ENCODE peak calls at places on chromosomes 13 and 19, in ten cellular contexts. K, U, C, O, Q, Z, M, G, D and A are unnamed samples.

GRCh38 chr13:40589285-40590109 is 76.9 kb downstream of the FOXO1 start:
- DNase-seq in K (no peak), U (peak), C (peak), O (no peak), Q (peak), Z (peak), M (no peak), G (no peak), D (no peak), A (no peak)

GRCh38 chr19:373391-374182 is 29.0 kb upstream of the MIER2 start:
- DNase-seq in K (no peak), U (no peak), C (no peak), O (no peak), Q (peak), Z (no peak), M (no peak), G (peak), D (no peak), A (no peak)

GRCh38 chr13:94112227-94112626 is 367.3 kb downstream of the DCT start:
- DNase-seq in K (no peak), U (no peak), C (peak), O (peak), Q (no peak), Z (peak), M (no peak), G (no peak), D (peak), A (peak)

GRCh38 chr13:31433756-31434155 is 234.0 kb downstream of the B3GLCT start:
- DNase-seq in K (no peak), U (no peak), C (no peak), O (no peak), Q (no peak), Z (no peak), M (no peak), G (no peak), D (no peak), A (no peak)

GRCh38 chr13:24911135-24911524 is 147.2 kb downstream of the RNF17 start:
- DNase-seq in K (no peak), U (no peak), C (peak), O (peak), Q (no peak), Z (no peak), M (no peak), G (no peak), D (no peak), A (peak)

GRCh38 chr13:40317980-40318327 is 348.5 kb downstream of the FOXO1 start:
- DNase-seq in K (no peak), U (no peak), C (no peak), O (no peak), Q (no peak), Z (no peak), M (no peak), G (no peak), D (no peak), A (no peak)

GRCh38 chr13:25170554-25171107 is 1.5 kb downstream of the AMER2 start:
- DNase-seq in K (no peak), U (no peak), C (no peak), O (no peak), Q (no peak), Z (no peak), M (no peak), G (no peak), D (no peak), A (no peak)

GRCh38 chr19:42428676-42429075 is 1.5 kb upstream of the LIPE start:
- DNase-seq in K (no peak), U (no peak), C (no peak), O (no peak), Q (no peak), Z (no peak), M (no peak), G (no peak), D (no peak), A (no peak)

GRCh38 chr19:47310819-47311218 is 1.2 kb downstream of the C5AR1 start:
- DNase-seq in K (no peak), U (no peak), C (peak), O (peak), Q (no peak), Z (peak), M (no peak), G (no peak), D (no peak), A (no peak)

GRCh38 chr19:44753932-44754742 is 5.6 kb downstream of the BCL3 start:
- DNase-seq in K (peak), U (peak), C (peak), O (peak), Q (peak), Z (peak), M (peak), G (peak), D (peak), A (peak)

GRCh38 chr19:29622191-29623070 is 16.3 kb downstream of the POP4 start:
- DNase-seq in K (no peak), U (no peak), C (no peak), O (no peak), Q (no peak), Z (no peak), M (no peak), G (no peak), D (no peak), A (no peak)

GRCh38 chr19:1163283-1163933 is 10.7 kb downstream of the SBNO2 start:
- DNase-seq in K (no peak), U (no peak), C (no peak), O (no peak), Q (no peak), Z (peak), M (no peak), G (peak), D (no peak), A (no peak)

GRCh38 chr13:108409735-108410134 is 140.2 kb downstream of the TNFSF13B start:
- DNase-seq in K (no peak), U (no peak), C (no peak), O (no peak), Q (no peak), Z (no peak), M (no peak), G (no peak), D (no peak), A (no peak)

GRCh38 chr13:78875792-78876580 is 217.0 kb upstream of the OBI1 start:
- DNase-seq in K (no peak), U (no peak), C (no peak), O (no peak), Q (no peak), Z (no peak), M (no peak), G (no peak), D (no peak), A (no peak)

GRCh38 chr13:51823861-51824260 is 19.9 kb upstream of the DHRS12 start:
- DNase-seq in K (no peak), U (no peak), C (no peak), O (no peak), Q (no peak), Z (no peak), M (no peak), G (no peak), D (no peak), A (no peak)

GRCh38 chr19:38360351-38360750 is 14.0 kb upstream of the PSMD8 start:
- DNase-seq in K (no peak), U (no peak), C (no peak), O (no peak), Q (no peak), Z (no peak), M (no peak), G (no peak), D (no peak), A (no peak)

GRCh38 chr19:46297700-46298476 is 1.0 kb downstream of the HIF3A start:
- DNase-seq in K (peak), U (peak), C (no peak), O (no peak), Q (peak), Z (peak), M (peak), G (peak), D (peak), A (no peak)

GRCh38 chr13:64273780-64274179 is 2858.1 kb upstream of the PCDH20 start:
- DNase-seq in K (no peak), U (no peak), C (no peak), O (no peak), Q (no peak), Z (no peak), M (no peak), G (no peak), D (no peak), A (no peak)

GRCh38 chr13:30143671-30144400 is 163.5 kb downstream of the KATNAL1 start:
- DNase-seq in K (no peak), U (no peak), C (no peak), O (peak), Q (no peak), Z (no peak), M (no peak), G (no peak), D (no peak), A (peak)

GRCh38 chr13:94758571-94758970 is 46.2 kb upstream of the SOX21 start:
- DNase-seq in K (no peak), U (no peak), C (no peak), O (no peak), Q (no peak), Z (no peak), M (no peak), G (no peak), D (no peak), A (no peak)

GRCh38 chr13:99992912-99993311 is 11.3 kb downstream of the ZIC2 start:
- DNase-seq in K (no peak), U (no peak), C (no peak), O (no peak), Q (no peak), Z (no peak), M (no peak), G (no peak), D (no peak), A (no peak)

GRCh38 chr13:110187501-110188161 is 119.3 kb downstream of the COL4A1 start:
- DNase-seq in K (no peak), U (no peak), C (no peak), O (peak), Q (peak), Z (peak), M (no peak), G (no peak), D (peak), A (peak)

GRCh38 chr13:44331912-44332840 is 41.4 kb upstream of the SERP2 start:
- DNase-seq in K (no peak), U (peak), C (no peak), O (peak), Q (peak), Z (peak), M (peak), G (no peak), D (no peak), A (no peak)

DNA sequence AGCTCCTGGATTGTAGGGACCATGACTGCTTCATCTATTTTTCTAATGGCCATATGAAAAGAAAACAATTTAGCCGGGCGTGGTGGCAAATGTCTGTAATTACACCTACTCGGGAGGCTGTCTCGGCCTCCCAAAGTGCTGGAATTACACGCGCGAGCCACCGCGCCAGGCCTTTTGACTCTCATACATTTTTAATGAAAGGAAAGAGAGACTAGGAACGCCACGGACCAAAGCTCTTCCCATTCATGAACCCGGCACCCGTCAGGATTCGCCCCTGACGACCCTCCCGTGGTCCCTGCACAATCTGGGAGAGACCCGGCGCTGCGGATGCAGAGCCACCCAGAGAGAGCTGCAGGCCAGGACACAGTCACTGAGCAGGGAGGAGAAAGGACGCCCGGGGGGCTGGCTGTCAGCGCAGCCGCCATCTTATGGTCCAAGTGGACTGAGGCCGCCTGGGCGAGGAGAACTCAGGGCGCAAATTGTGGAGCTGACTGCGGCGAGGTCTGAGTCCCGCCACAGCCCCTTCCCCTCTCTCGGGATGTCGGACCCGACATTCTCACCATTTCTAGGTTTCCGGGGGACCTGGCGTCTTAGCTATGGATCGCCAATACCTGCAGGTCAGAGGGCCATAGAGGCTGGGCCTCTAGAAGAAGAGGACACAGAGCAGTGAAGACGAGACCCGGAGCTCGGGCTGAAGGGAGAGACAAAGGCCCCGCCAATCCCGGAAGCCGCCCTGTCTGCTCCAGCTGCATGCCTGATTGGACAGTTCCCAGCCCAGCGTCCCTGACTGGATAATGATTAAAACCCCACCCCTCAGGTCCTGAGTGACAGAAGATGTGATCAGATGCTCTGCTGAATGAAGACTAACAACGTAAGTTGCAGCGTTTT is at the start of gene ZNF681:
- DNase-seq in K (peak), U (peak), C (peak), O (peak), Q (peak), Z (peak), M (peak), G (peak), D (peak), A (peak)
- TF ChIP-seq POLR2A in K (no peak), U (peak), C (no peak), O (no peak), Q (peak), Z (no peak), M (peak), G (peak), D (peak), A (no peak)

GRCh38 chr13:27601771-27602170 is 18.6 kb downstream of the LNX2 start:
- DNase-seq in K (no peak), U (no peak), C (no peak), O (no peak), Q (no peak), Z (no peak), M (no peak), G (no peak), D (no peak), A (no peak)
- TF ChIP-seq POLR2A in K (no peak), U (no peak), C (no peak), O (no peak), Q (no peak), Z (no peak), M (no peak), G (no peak), D (no peak), A (no peak)

GRCh38 chr19:58398545-58398944 is 3.1 kb downstream of the RNF225 start:
- DNase-seq in K (no peak), U (no peak), C (no peak), O (no peak), Q (peak), Z (no peak), M (no peak), G (no peak), D (no peak), A (no peak)

GRCh38 chr19:58399903-58400637 is 4.6 kb downstream of the RNF225 start:
- DNase-seq in K (peak), U (no peak), C (no peak), O (no peak), Q (peak), Z (no peak), M (no peak), G (peak), D (no peak), A (no peak)

GRCh38 chr19:58400638-58400915 is 5.1 kb downstream of the RNF225 start:
- DNase-seq in K (no peak), U (no peak), C (no peak), O (no peak), Q (no peak), Z (no peak), M (no peak), G (no peak), D (no peak), A (no peak)

GRCh38 chr19:58401825-58402433 is 6.5 kb downstream of the RNF225 start:
- DNase-seq in K (peak), U (no peak), C (no peak), O (no peak), Q (peak), Z (no peak), M (no peak), G (peak), D (no peak), A (no peak)

GRCh38 chr19:58400916-58401824 is 5.7 kb downstream of the RNF225 start:
- DNase-seq in K (peak), U (peak), C (peak), O (peak), Q (peak), Z (peak), M (peak), G (peak), D (peak), A (peak)
- TF ChIP-seq POLR2A in K (no peak), U (peak), C (peak), O (peak), Q (no peak), Z (no peak), M (peak), G (peak), D (peak), A (peak)

GRCh38 chr19:15354557-15355296 is 22.4 kb upstream of the BRD4 start:
- DNase-seq in K (no peak), U (no peak), C (no peak), O (no peak), Q (no peak), Z (no peak), M (no peak), G (no peak), D (no peak), A (no peak)
- TF ChIP-seq POLR2A in K (no peak), U (no peak), C (no peak), O (no peak), Q (no peak), Z (no peak), M (no peak), G (no peak), D (no peak), A (no peak)